ENCODE peak calls at places on chromosomes 3 and 15, in six cellular contexts. Y is uterus, S is BJ, W is heart right ventricle, M is pancreas, R is A673. T is an unnamed sample.

GRCh38 chr15:68106656-68107055 is 52.5 kb downstream of the PIAS1 start:
- DNase-seq in W (no peak), Y (no peak), M (no peak), S (no peak), R (peak; percentile 25), T (no peak)

GRCh38 chr3:43883729-43884396 is 193.1 kb downstream of the ABHD5 start:
- DNase-seq in R (no peak), Y (no peak), M (no peak), W (peak; percentile 38), S (no peak), T (no peak)

GRCh38 chr3:193040836-193041672 is 123.4 kb upstream of the MB21D2 start:
- DNase-seq in M (no peak), W (peak; percentile 11), S (no peak), R (peak; percentile 54), Y (no peak), T (peak; percentile 30)

GRCh38 chr3:16427309-16427965 is 86.1 kb downstream of the RFTN1 start:
- DNase-seq in S (peak; percentile 84), R (no peak), M (no peak), W (peak; percentile 55), Y (peak; percentile 85), T (no peak)

GRCh38 chr15:101441706-101442105 is 47.8 kb downstream of the PCSK6 start:
- DNase-seq in W (no peak), S (no peak), R (no peak), M (no peak), Y (no peak), T (no peak)

GRCh38 chr3:107429330-107430181 is 52.3 kb downstream of the CCDC54 start:
- DNase-seq in S (peak; percentile 45), W (peak; percentile 77), R (peak; percentile 91), Y (peak; percentile 77), M (peak; percentile 80), T (peak; percentile 53)

GRCh38 chr3:187753516-187753915 is 8.2 kb upstream of the BCL6 start:
- DNase-seq in M (no peak), S (no peak), R (no peak), W (no peak), Y (no peak), T (no peak)

GRCh38 chr3:17481116-17481515 is 261.3 kb downstream of the TBC1D5 start:
- DNase-seq in Y (no peak), M (peak; percentile 49), W (peak; percentile 41), S (no peak), R (no peak), T (no peak)

GRCh38 chr3:32018723-32019564 is 37.4 kb downstream of the ZNF860 start:
- DNase-seq in M (no peak), W (peak; percentile 18), R (peak; percentile 64), Y (no peak), S (no peak), T (no peak)

GRCh38 chr3:102170545-102170944 is 264.3 kb upstream of the ZPLD1 start:
- DNase-seq in Y (no peak), W (no peak), S (no peak), M (no peak), R (no peak), T (no peak)

GRCh38 chr3:46701211-46701939 is at the start of gene TMIE:
- DNase-seq in W (no peak), M (peak; percentile 60), S (no peak), Y (no peak), R (no peak), T (no peak)

GRCh38 chr3:99128740-99129505 is 227.4 kb upstream of the DCBLD2 start:
- DNase-seq in W (no peak), M (no peak), Y (no peak), S (peak; percentile 98), R (peak; percentile 39), T (no peak)

GRCh38 chr3:16066975-16067374 is 107.5 kb upstream of the GALNT15 start:
- DNase-seq in R (no peak), W (no peak), S (peak; percentile 89), M (no peak), Y (no peak), T (no peak)

GRCh38 chr3:160641675-160642330 is 35.2 kb upstream of the ARL14 start:
- DNase-seq in R (no peak), Y (peak; percentile 42), S (no peak), W (no peak), M (no peak), T (no peak)

GRCh38 chr15:92780816-92781215 is 119.3 kb upstream of the CHD2 start:
- DNase-seq in M (no peak), S (no peak), Y (no peak), W (no peak), R (no peak), T (no peak)

GRCh38 chr3:179768080-179768479 is 115.2 kb downstream of the USP13 start:
- DNase-seq in S (peak; percentile 3), M (no peak), R (peak; percentile 94), Y (no peak), W (no peak), T (no peak)

GRCh38 chr15:61530769-61531168 is 301.7 kb upstream of the RORA start:
- DNase-seq in Y (no peak), W (no peak), R (peak; percentile 67), S (no peak), M (no peak), T (no peak)

GRCh38 chr3:38646630-38647029 is 2.9 kb downstream of the SCN5A start:
- DNase-seq in S (no peak), R (peak; percentile 59), Y (no peak), M (no peak), W (no peak), T (no peak)

GRCh38 chr15:91790826-91791225 is 62.7 kb upstream of the SLCO3A1 start:
- DNase-seq in W (no peak), R (no peak), S (no peak), M (no peak), Y (no peak), T (no peak)

GRCh38 chr15:40055576-40056293 is 16.8 kb upstream of the SRP14 start:
- DNase-seq in M (no peak), R (no peak), W (peak; percentile 65), S (no peak), Y (no peak), T (no peak)

GRCh38 chr3:23959147-23959900 is 14.2 kb downstream of the NR1D2 start:
- DNase-seq in R (no peak), S (peak; percentile 91), W (no peak), Y (no peak), M (no peak), T (no peak)

GRCh38 chr3:112803472-112803871 is 43.2 kb downstream of the CD200R1L start:
- DNase-seq in R (no peak), W (no peak), Y (no peak), M (no peak), S (no peak), T (no peak)

GRCh38 chr3:172329070-172329469 is 119.2 kb downstream of the GHSR start:
- DNase-seq in W (no peak), R (no peak), Y (no peak), M (no peak), S (no peak), T (no peak)

GRCh38 chr3:38158472-38158871 is 6.9 kb upstream of the OXSR1 start:
- DNase-seq in M (no peak), Y (no peak), S (no peak), R (no peak), W (no peak), T (no peak)

GRCh38 chr3:17094551-17094950 is 209.8 kb downstream of the PLCL2 start:
- DNase-seq in R (no peak), Y (no peak), W (no peak), S (no peak), M (no peak), T (no peak)

GRCh38 chr3:139491027-139491700 is 14.8 kb upstream of the RBP2 start:
- DNase-seq in Y (no peak), R (no peak), S (no peak), W (peak; percentile 11), M (no peak), T (no peak)

GRCh38 chr3:59812778-59813558 is 763.1 kb upstream of the CFAP20DC start:
- DNase-seq in R (no peak), S (no peak), Y (no peak), W (no peak), M (no peak), T (no peak)

GRCh38 chr3:135034291-135034768 is 239.3 kb downstream of the EPHB1 start:
- DNase-seq in R (no peak), M (no peak), W (no peak), S (no peak), Y (no peak), T (no peak)

GRCh38 chr3:184562875-184563568 is 1.4 kb downstream of the EPHB3 start:
- DNase-seq in R (no peak), W (no peak), M (no peak), S (no peak), Y (peak; percentile 61), T (no peak)

GRCh38 chr3:128875556-128876120 is 3.8 kb upstream of the ACAD9 start:
- DNase-seq in S (no peak), M (no peak), R (peak; percentile 35), W (peak; percentile 25), Y (no peak), T (no peak)

GRCh38 chr3:122260206-122260605 is 64.8 kb upstream of the CSTA start:
- DNase-seq in Y (no peak), R (no peak), W (no peak), S (no peak), M (no peak), T (no peak)

GRCh38 chr3:189625071-189625470 is 6.1 kb upstream of the TP63 start:
- DNase-seq in R (no peak), W (no peak), Y (no peak), M (no peak), S (no peak), T (no peak)

GRCh38 chr3:3097958-3098357 is 12.2 kb downstream of the IL5RA start:
- DNase-seq in S (no peak), R (no peak), W (no peak), Y (no peak), M (no peak), T (no peak)

GRCh38 chr3:141441381-141442365 is 45.2 kb upstream of the RASA2 start:
- DNase-seq in M (peak; percentile 74), W (peak; percentile 76), Y (no peak), S (no peak), R (peak; percentile 74), T (peak; percentile 81)
- H3K36me3 ChIP-seq in M (peaks cover 13% of the 10 kb centered on the region), W (no peaks in the 10 kb centered on the region), Y (no peaks in the 10 kb centered on the region), S (peaks cover 19% of the 10 kb centered on the region), R (peaks cover 5% of the 10 kb centered on the region), T (peaks cover 37% of the 10 kb centered on the region)

DNA sequence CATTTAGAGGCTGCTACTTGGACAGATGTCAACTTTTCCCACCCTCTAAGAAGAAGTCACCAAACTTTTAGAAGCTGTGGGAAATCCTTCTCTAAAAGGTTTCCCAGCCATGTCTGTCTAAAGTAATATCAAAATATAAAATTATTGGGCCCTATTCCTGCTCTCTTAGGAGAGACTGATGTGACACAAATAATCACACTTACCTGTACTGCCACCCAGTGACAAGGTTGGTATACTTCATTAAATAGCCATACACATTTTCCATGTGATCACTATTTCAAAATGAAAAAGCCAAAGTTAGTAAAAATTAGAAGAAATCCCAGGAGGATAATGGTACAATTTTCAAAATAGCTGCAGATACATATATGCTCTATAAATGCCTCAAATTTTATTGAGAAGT is 12.6 kb downstream of the OSBPL11 start:
- DNase-seq in Y (no peak), S (no peak), R (peak; percentile 12), M (no peak), W (no peak), T (no peak)
- TF ChIP-seq CTCF in Y (no peak), S (no peak), R (peak; percentile 31), M (no peak), W (no peak), T (peak; percentile 23)

GRCh38 chr15:74122403-74123130 is 7.8 kb upstream of the ISLR2 start:
- DNase-seq in W (no peak), Y (no peak), R (no peak), S (no peak), M (no peak), T (peak; percentile 48)
- H3K27me3 ChIP-seq in W (peaks cover 39% of the 10 kb centered on the region), Y (no peaks in the 10 kb centered on the region), R (no peaks in the 10 kb centered on the region), S (peaks cover 25% of the 10 kb centered on the region), M (no peaks in the 10 kb centered on the region), T (no peaks in the 10 kb centered on the region)

GRCh38 chr3:5210926-5211325 is 23.4 kb downstream of the EDEM1 start:
- DNase-seq in M (no peak), Y (no peak), S (no peak), R (no peak), W (no peak), T (no peak)
- H3K36me3 ChIP-seq in M (peaks cover 55% of the 10 kb centered on the region), Y (no peaks in the 10 kb centered on the region), S (peaks cover 28% of the 10 kb centered on the region), R (peaks cover 93% of the 10 kb centered on the region), W (peaks cover 16% of the 10 kb centered on the region), T (peaks cover 46% of the 10 kb centered on the region)

T was measured in GM06990.